ENCODE peak calls at places on chromosomes 3 and 15, in ten cellular contexts. M, G, E, S, D, W, N, X, A and H are unnamed samples.

GRCh38 chr3:71031914-71032521 is 551.5 kb downstream of the FOXP1 start:
- DNase-seq in M (no peak), G (peak), E (no peak), S (no peak), D (no peak), W (no peak), N (no peak), X (no peak), A (no peak), H (peak)

GRCh38 chr15:66631616-66632263 is 65.9 kb upstream of the LCTL start:
- DNase-seq in M (no peak), G (no peak), E (no peak), S (no peak), D (no peak), W (no peak), N (peak), X (no peak), A (no peak), H (no peak)

GRCh38 chr3:141412087-141412935 is 44.0 kb downstream of the ZBTB38 start:
- DNase-seq in M (no peak), G (peak), E (no peak), S (peak), D (no peak), W (peak), N (no peak), X (peak), A (no peak), H (peak)

GRCh38 chr3:11150256-11150655 is 4.0 kb upstream of the HRH1 start:
- DNase-seq in M (no peak), G (no peak), E (no peak), S (no peak), D (no peak), W (no peak), N (no peak), X (no peak), A (no peak), H (no peak)

GRCh38 chr3:184311633-184312032 is 2.8 kb upstream of the EIF4G1 start:
- DNase-seq in M (no peak), G (no peak), E (no peak), S (no peak), D (no peak), W (no peak), N (no peak), X (no peak), A (no peak), H (no peak)

GRCh38 chr3:138774529-138775253 is 60.0 kb downstream of the PIK3CB start:
- DNase-seq in M (no peak), G (no peak), E (peak), S (peak), D (peak), W (no peak), N (peak), X (peak), A (peak), H (peak)

GRCh38 chr15:101615986-101616848 is 36.0 kb downstream of the TM2D3 start:
- DNase-seq in M (peak), G (no peak), E (no peak), S (peak), D (no peak), W (no peak), N (no peak), X (peak), A (no peak), H (no peak)

GRCh38 chr3:8505621-8506020 is 4.0 kb downstream of the LMCD1 start:
- DNase-seq in M (no peak), G (no peak), E (no peak), S (no peak), D (no peak), W (no peak), N (no peak), X (peak), A (no peak), H (no peak)

GRCh38 chr3:122233109-122233952 is 49.9 kb downstream of the CASR start:
- DNase-seq in M (no peak), G (peak), E (no peak), S (no peak), D (no peak), W (peak), N (peak), X (peak), A (no peak), H (no peak)

GRCh38 chr3:38029400-38030125 is at the start of gene PLCD1:
- DNase-seq in M (peak), G (peak), E (no peak), S (peak), D (peak), W (no peak), N (no peak), X (peak), A (no peak), H (no peak)

GRCh38 chr3:49173116-49173791 is 1.9 kb downstream of the KLHDC8B start:
- DNase-seq in M (peak), G (no peak), E (no peak), S (no peak), D (no peak), W (no peak), N (no peak), X (peak), A (peak), H (no peak)

GRCh38 chr3:2356298-2356950 is 257.8 kb downstream of the CNTN4 start:
- DNase-seq in M (no peak), G (no peak), E (no peak), S (no peak), D (no peak), W (no peak), N (no peak), X (no peak), A (no peak), H (no peak)

GRCh38 chr3:194189243-194189791 is 53.4 kb downstream of the HES1 start:
- DNase-seq in M (no peak), G (no peak), E (no peak), S (peak), D (no peak), W (no peak), N (no peak), X (no peak), A (no peak), H (no peak)

GRCh38 chr15:34701536-34701935 is 53.3 kb downstream of the GJD2 start:
- DNase-seq in M (no peak), G (no peak), E (no peak), S (no peak), D (no peak), W (no peak), N (no peak), X (no peak), A (no peak), H (no peak)

GRCh38 chr3:188792788-188793187 is 379.0 kb upstream of the TPRG1 start:
- DNase-seq in M (peak), G (no peak), E (no peak), S (peak), D (no peak), W (no peak), N (peak), X (no peak), A (no peak), H (peak)

GRCh38 chr3:15634671-15635661 is 33.4 kb downstream of the BTD start:
- DNase-seq in M (no peak), G (no peak), E (peak), S (peak), D (no peak), W (no peak), N (no peak), X (peak), A (no peak), H (no peak)